ENCODE peak calls at places on chromosomes 12 and 14, in ten cellular contexts. O, B, D, P, N, K, M, C, R and U are unnamed samples.

GRCh38 chr14:96747006-96747405 is 50.2 kb upstream of the VRK1 start:
- DNase-seq in O (no peak), B (no peak), D (no peak), P (no peak), N (no peak), K (no peak), M (no peak), C (no peak), R (no peak), U (no peak)

GRCh38 chr12:39905152-39905551 is 200.7 kb downstream of the SLC2A13 start:
- DNase-seq in O (peak; percentile 74), B (peak; percentile 41), D (no peak), P (peak; percentile 65), N (no peak), K (peak; percentile 60), M (peak; percentile 65), C (peak; percentile 56), R (no peak), U (no peak)

GRCh38 chr12:116368196-116369194 is 91.0 kb upstream of the MED13L start:
- DNase-seq in O (no peak), B (no peak), D (peak; percentile 99), P (no peak), N (no peak), K (no peak), M (no peak), C (no peak), R (no peak), U (peak; percentile 70)

GRCh38 chr14:77315115-77315944 is 5.4 kb downstream of the POMT2 start:
- DNase-seq in O (no peak), B (no peak), D (no peak), P (no peak), N (peak; percentile 57), K (no peak), M (no peak), C (no peak), R (no peak), U (no peak)

GRCh38 chr14:31229638-31230229 is 22.1 kb upstream of the HECTD1 start:
- DNase-seq in O (peak; percentile 70), B (peak; percentile 74), D (peak; percentile 99), P (peak; percentile 81), N (peak; percentile 70), K (peak; percentile 56), M (peak; percentile 86), C (peak; percentile 41), R (no peak), U (peak; percentile 77)

GRCh38 chr12:1474567-1475153 is 119.7 kb downstream of the FBXL14 start:
- DNase-seq in O (no peak), B (no peak), D (no peak), P (peak; percentile 76), N (peak; percentile 71), K (no peak), M (no peak), C (no peak), R (no peak), U (no peak)

GRCh38 chr12:112486361-112486760 is 67.6 kb downstream of the PTPN11 start:
- DNase-seq in O (no peak), B (no peak), D (no peak), P (peak; percentile 17), N (no peak), K (no peak), M (no peak), C (no peak), R (no peak), U (no peak)

GRCh38 chr12:13211191-13211858 is 14.8 kb downstream of the EMP1 start:
- DNase-seq in O (no peak), B (no peak), D (no peak), P (no peak), N (no peak), K (no peak), M (no peak), C (no peak), R (no peak), U (no peak)

GRCh38 chr12:28050606-28051005 is 78.1 kb upstream of the PTHLH start:
- DNase-seq in O (no peak), B (no peak), D (no peak), P (no peak), N (no peak), K (no peak), M (no peak), C (no peak), R (no peak), U (no peak)

GRCh38 chr12:68236421-68237059 is 10.9 kb upstream of the IL26 start:
- DNase-seq in O (no peak), B (no peak), D (no peak), P (no peak), N (no peak), K (no peak), M (no peak), C (no peak), R (peak; percentile 50), U (no peak)

GRCh38 chr12:90922068-90922743 is 32.8 kb downstream of the CCER1 start:
- DNase-seq in O (no peak), B (no peak), D (no peak), P (peak; percentile 47), N (no peak), K (no peak), M (no peak), C (no peak), R (no peak), U (no peak)

GRCh38 chr12:14443531-14443930 is 78.0 kb downstream of the ATF7IP start:
- DNase-seq in O (no peak), B (no peak), D (no peak), P (no peak), N (no peak), K (no peak), M (no peak), C (no peak), R (no peak), U (no peak)

GRCh38 chr14:59870277-59871165 is at the start of gene RTN1:
- DNase-seq in O (peak; percentile 74), B (peak; percentile 29), D (peak; percentile 30), P (peak; percentile 84), N (peak; percentile 87), K (peak; percentile 52), M (no peak), C (peak; percentile 51), R (no peak), U (peak; percentile 93)

GRCh38 chr14:79318371-79318770 is 892.9 kb downstream of the DIO2 start:
- DNase-seq in O (no peak), B (no peak), D (no peak), P (no peak), N (no peak), K (no peak), M (no peak), C (no peak), R (no peak), U (no peak)

DNA sequence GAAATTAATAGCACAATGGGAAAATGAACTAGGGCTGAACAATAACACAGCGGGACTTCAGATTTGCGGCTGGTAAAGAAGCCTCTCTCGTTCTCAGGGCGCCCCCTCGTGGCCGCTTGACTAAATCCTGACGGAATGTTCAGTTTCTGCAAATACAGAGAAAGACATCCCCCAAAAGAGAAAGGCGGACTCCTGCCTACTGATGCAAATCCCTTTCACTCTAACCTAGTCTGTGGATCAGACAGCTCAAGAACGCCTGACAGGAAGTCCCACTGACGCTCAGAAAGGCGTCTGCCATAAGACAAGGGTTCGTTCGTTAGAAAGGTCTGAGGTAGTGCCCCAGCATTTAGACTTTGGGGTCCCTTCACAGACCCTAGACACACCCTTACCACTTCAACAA is 2.5 kb downstream of the NUAK1 start:
- DNase-seq in O (peak; percentile 92), B (peak; percentile 80), D (peak; percentile 89), P (peak; percentile 95), N (peak; percentile 97), K (peak; percentile 88), M (peak; percentile 93), C (peak; percentile 91), R (peak; percentile 68), U (peak; percentile 78)
- H3K4me1 ChIP-seq in O (peaks cover 44% of the 10 kb centered on the region), B (no peaks in the 10 kb centered on the region), D (peaks cover 67% of the 10 kb centered on the region), P (peaks cover 54% of the 10 kb centered on the region), N (peaks cover 48% of the 10 kb centered on the region), K (peaks cover 65% of the 10 kb centered on the region), M (peaks cover 89% of the 10 kb centered on the region), C (peaks cover 93% of the 10 kb centered on the region), R (no peaks in the 10 kb centered on the region), U (peaks cover 39% of the 10 kb centered on the region)

GRCh38 chr14:88682495-88683114 is 110.1 kb downstream of the EML5 start:
- DNase-seq in O (no peak), B (no peak), D (no peak), P (no peak), N (peak; percentile 4), K (no peak), M (no peak), C (no peak), R (no peak), U (no peak)
- TF ChIP-seq CTCF in O (no peak), B (no peak), D (no peak), P (no peak), N (no peak), K (no peak), M (no peak), C (no peak), R (no peak), U (no peak)

GRCh38 chr12:102440109-102440405 is 40.3 kb downstream of the IGF1 start:
- DNase-seq in O (no peak), B (no peak), D (no peak), P (no peak), N (peak; percentile 6), K (no peak), M (no peak), C (no peak), R (no peak), U (no peak)
- H3K4me3 ChIP-seq in O (no peak overlapping the region), B (no peak overlapping the region), D (no peak overlapping the region), P (no peak overlapping the region), N (no peak overlapping the region), K (no peak overlapping the region), M (no peak overlapping the region), C (no peak overlapping the region), R (no peak overlapping the region), U (no peak overlapping the region)

GRCh38 chr12:74890237-74890599 is 319.4 kb downstream of the KCNC2 start:
- DNase-seq in O (no peak), B (no peak), D (peak; percentile 79), P (no peak), N (no peak), K (no peak), M (no peak), C (no peak), R (no peak), U (no peak)

GRCh38 chr12:74892057-74892633 is 317.5 kb downstream of the KCNC2 start:
- DNase-seq in O (no peak), B (no peak), D (no peak), P (no peak), N (no peak), K (no peak), M (no peak), C (no peak), R (no peak), U (no peak)

GRCh38 chr12:74891276-74891675 is 318.4 kb downstream of the KCNC2 start:
- DNase-seq in O (no peak), B (no peak), D (no peak), P (no peak), N (no peak), K (no peak), M (no peak), C (no peak), R (no peak), U (no peak)

GRCh38 chr12:74889563-74890236 is 319.9 kb downstream of the KCNC2 start:
- DNase-seq in O (no peak), B (no peak), D (peak; percentile 49), P (peak; percentile 59), N (no peak), K (no peak), M (no peak), C (no peak), R (no peak), U (no peak)

DNA sequence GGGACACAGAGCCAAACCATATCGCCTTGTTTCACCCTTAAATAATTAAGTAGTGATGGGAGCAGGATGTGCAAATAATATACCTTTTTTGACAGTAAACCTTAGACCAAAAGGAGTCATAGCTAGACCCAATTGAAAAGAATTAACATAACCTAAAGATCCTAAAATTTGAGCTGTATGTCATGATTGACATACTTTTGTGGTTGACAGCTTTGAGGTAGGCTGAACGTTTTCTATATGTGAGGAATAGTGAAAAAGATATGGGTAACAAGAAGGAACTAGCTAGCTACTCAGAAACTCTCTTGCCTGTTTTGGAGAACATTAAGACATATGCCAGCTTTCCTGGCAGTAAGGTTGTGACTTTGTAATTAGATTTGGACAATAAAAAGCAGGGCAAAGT is 320.6 kb downstream of the KCNC2 start:
- DNase-seq in O (no peak), B (no peak), D (no peak), P (no peak), N (no peak), K (no peak), M (no peak), C (no peak), R (no peak), U (no peak)
- H3K4me1 ChIP-seq in O (no peaks in the 10 kb centered on the region), B (no peaks in the 10 kb centered on the region), D (peaks cover 28% of the 10 kb centered on the region), P (peaks cover 16% of the 10 kb centered on the region), N (no peaks in the 10 kb centered on the region), K (no peaks in the 10 kb centered on the region), M (no peaks in the 10 kb centered on the region), C (peaks cover 8% of the 10 kb centered on the region), R (no peaks in the 10 kb centered on the region), U (no peaks in the 10 kb centered on the region)